ENCODE peak calls at places on chromosomes 5 and 9, in four cellular contexts. One of them, this sample, is unnamed.

GRCh38 chr5:125717209-125717608 is 706.0 kb upstream of the GRAMD2B start:
- DNase-seq in A549: no peak
- DNase-seq in right lobe of liver: no peak
- DNase-seq in heart left ventricle: no peak
- DNase-seq in this sample: no peak

GRCh38 chr5:87405472-87406155 is 7.1 kb downstream of the CCNH start:
- DNase-seq in A549: no peak
- DNase-seq in right lobe of liver: no peak
- DNase-seq in heart left ventricle: no peak
- DNase-seq in this sample: no peak

GRCh38 chr5:179310439-179311090 is 34.7 kb downstream of the ADAMTS2 start:
- DNase-seq in A549: no peak
- DNase-seq in right lobe of liver: peak; percentile 13
- DNase-seq in heart left ventricle: peak; percentile 17
- DNase-seq in this sample: peak; percentile 46

GRCh38 chr5:171152382-171152781 is 156.7 kb upstream of the TLX3 start:
- DNase-seq in A549: peak; percentile 2
- DNase-seq in right lobe of liver: no peak
- DNase-seq in heart left ventricle: no peak
- DNase-seq in this sample: no peak

GRCh38 chr9:93080406-93080805 is 15.6 kb upstream of the CARD19 start:
- DNase-seq in A549: no peak
- DNase-seq in right lobe of liver: no peak
- DNase-seq in heart left ventricle: no peak
- DNase-seq in this sample: peak; percentile 40

GRCh38 chr5:173974688-173975239 is 14.2 kb upstream of the C5orf47 start:
- DNase-seq in A549: no peak
- DNase-seq in right lobe of liver: no peak
- DNase-seq in heart left ventricle: no peak
- DNase-seq in this sample: no peak

GRCh38 chr5:172490739-172491461 is 36.6 kb upstream of the SH3PXD2B start:
- DNase-seq in A549: no peak
- DNase-seq in right lobe of liver: no peak
- DNase-seq in heart left ventricle: no peak
- DNase-seq in this sample: no peak

GRCh38 chr9:113997610-113998009 is 80.5 kb downstream of the AMBP start:
- DNase-seq in A549: no peak
- DNase-seq in right lobe of liver: no peak
- DNase-seq in heart left ventricle: no peak
- DNase-seq in this sample: no peak

GRCh38 chr5:114412509-114413171 is 50.8 kb downstream of the KCNN2 start:
- DNase-seq in A549: no peak
- DNase-seq in right lobe of liver: no peak
- DNase-seq in heart left ventricle: no peak
- DNase-seq in this sample: no peak

GRCh38 chr5:78758169-78758839 is 109.7 kb upstream of the LHFPL2 start:
- DNase-seq in A549: no peak
- DNase-seq in right lobe of liver: no peak
- DNase-seq in heart left ventricle: no peak
- DNase-seq in this sample: no peak

GRCh38 chr9:137306546-137307254 is 4.6 kb upstream of the NRARP start:
- DNase-seq in A549: no peak
- DNase-seq in right lobe of liver: peak; percentile 34
- DNase-seq in heart left ventricle: no peak
- DNase-seq in this sample: no peak

GRCh38 chr9:131008909-131009618 is at the start of gene LAMC3:
- DNase-seq in A549: peak; percentile 65
- DNase-seq in right lobe of liver: peak; percentile 15
- DNase-seq in heart left ventricle: no peak
- DNase-seq in this sample: no peak
- TF ChIP-seq CTCF in A549: peak; percentile 50
- TF ChIP-seq CTCF in right lobe of liver: no peak
- TF ChIP-seq CTCF in heart left ventricle: peak; percentile 32
- TF ChIP-seq CTCF in this sample: peak; percentile 20

GRCh38 chr9:129507805-129508204 is 113.1 kb downstream of the C9orf50 start:
- DNase-seq in A549: no peak
- DNase-seq in right lobe of liver: no peak
- DNase-seq in heart left ventricle: no peak
- DNase-seq in this sample: no peak

GRCh38 chr9:129506892-129507291 is 114.0 kb downstream of the C9orf50 start:
- DNase-seq in A549: no peak
- DNase-seq in right lobe of liver: peak; percentile 61
- DNase-seq in heart left ventricle: no peak
- DNase-seq in this sample: no peak

GRCh38 chr9:129504404-129504803 is 116.5 kb downstream of the C9orf50 start:
- DNase-seq in A549: no peak
- DNase-seq in right lobe of liver: no peak
- DNase-seq in heart left ventricle: no peak
- DNase-seq in this sample: no peak

GRCh38 chr9:129505270-129505881 is 115.5 kb downstream of the C9orf50 start:
- DNase-seq in A549: no peak
- DNase-seq in right lobe of liver: no peak
- DNase-seq in heart left ventricle: no peak
- DNase-seq in this sample: no peak

GRCh38 chr9:129506041-129506440 is 114.9 kb downstream of the C9orf50 start:
- DNase-seq in A549: no peak
- DNase-seq in right lobe of liver: no peak
- DNase-seq in heart left ventricle: no peak
- DNase-seq in this sample: no peak
- TF ChIP-seq POLR2A in A549: no peak
- TF ChIP-seq POLR2A in right lobe of liver: no peak
- TF ChIP-seq POLR2A in heart left ventricle: no peak
- TF ChIP-seq POLR2A in this sample: no peak

GRCh38 chr9:70802206-70802605 is 319.2 kb downstream of the TRPM3 start:
- DNase-seq in A549: no peak
- DNase-seq in right lobe of liver: no peak
- DNase-seq in heart left ventricle: no peak
- DNase-seq in this sample: no peak

GRCh38 chr9:70806872-70807271 is 314.5 kb downstream of the TRPM3 start:
- DNase-seq in A549: no peak
- DNase-seq in right lobe of liver: no peak
- DNase-seq in heart left ventricle: no peak
- DNase-seq in this sample: no peak

GRCh38 chr9:70805953-70806352 is 315.5 kb downstream of the TRPM3 start:
- DNase-seq in A549: no peak
- DNase-seq in right lobe of liver: no peak
- DNase-seq in heart left ventricle: no peak
- DNase-seq in this sample: no peak

GRCh38 chr9:70798018-70798417 is 323.4 kb downstream of the TRPM3 start:
- DNase-seq in A549: no peak
- DNase-seq in right lobe of liver: no peak
- DNase-seq in heart left ventricle: no peak
- DNase-seq in this sample: no peak

GRCh38 chr9:70802758-70803436 is 318.5 kb downstream of the TRPM3 start:
- DNase-seq in A549: no peak
- DNase-seq in right lobe of liver: no peak
- DNase-seq in heart left ventricle: no peak
- DNase-seq in this sample: no peak
- TF ChIP-seq CTCF in A549: no peak
- TF ChIP-seq CTCF in right lobe of liver: no peak
- TF ChIP-seq CTCF in heart left ventricle: no peak
- TF ChIP-seq CTCF in this sample: no peak

GRCh38 chr9:134204991-134205578 is 40.7 kb upstream of the RNU6ATAC start:
- DNase-seq in A549: no peak
- DNase-seq in right lobe of liver: peak; percentile 43
- DNase-seq in heart left ventricle: peak; percentile 60
- DNase-seq in this sample: peak; percentile 56

GRCh38 chr9:134208310-134208841 is 44.0 kb upstream of the RNU6ATAC start:
- DNase-seq in A549: no peak
- DNase-seq in right lobe of liver: peak; percentile 79
- DNase-seq in heart left ventricle: peak; percentile 92
- DNase-seq in this sample: peak; percentile 59

GRCh38 chr9:134205636-134206316 is 41.4 kb upstream of the RNU6ATAC start:
- DNase-seq in A549: no peak
- DNase-seq in right lobe of liver: peak; percentile 24
- DNase-seq in heart left ventricle: peak; percentile 73
- DNase-seq in this sample: peak; percentile 78

GRCh38 chr9:134208981-134209725 is 44.8 kb upstream of the RNU6ATAC start:
- DNase-seq in A549: no peak
- DNase-seq in right lobe of liver: peak; percentile 16
- DNase-seq in heart left ventricle: peak; percentile 18
- DNase-seq in this sample: peak; percentile 46

GRCh38 chr9:134206317-134207300 is 42.2 kb upstream of the RNU6ATAC start:
- DNase-seq in A549: no peak
- DNase-seq in right lobe of liver: peak; percentile 18
- DNase-seq in heart left ventricle: peak; percentile 25
- DNase-seq in this sample: peak; percentile 62
- TF ChIP-seq POLR2A in A549: no peak
- TF ChIP-seq POLR2A in right lobe of liver: no peak
- TF ChIP-seq POLR2A in heart left ventricle: no peak
- TF ChIP-seq POLR2A in this sample: no peak

DNA sequence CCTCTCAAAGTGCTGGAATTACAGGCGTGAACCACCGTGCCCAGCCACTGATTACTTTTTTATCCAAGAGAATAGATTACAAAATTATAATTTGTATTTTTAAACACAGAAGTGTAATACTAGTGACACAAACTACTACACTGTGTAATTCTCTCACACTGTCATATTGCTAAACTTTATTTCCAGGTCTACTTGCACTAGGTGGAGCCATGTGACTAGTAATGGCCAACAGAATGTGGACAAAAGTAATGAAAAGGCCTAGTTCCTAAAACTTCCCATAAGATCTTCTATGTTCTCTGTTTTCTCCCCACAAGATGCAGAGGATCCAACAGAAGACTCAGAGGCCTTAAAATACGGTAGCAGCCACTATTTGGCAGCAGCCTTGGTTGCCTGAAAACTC is 27.3 kb downstream of the NADK2 start:
- DNase-seq in A549: no peak
- DNase-seq in right lobe of liver: no peak
- DNase-seq in heart left ventricle: no peak
- DNase-seq in this sample: no peak
- TF ChIP-seq CTCF in A549: peak; percentile 15
- TF ChIP-seq CTCF in right lobe of liver: no peak
- TF ChIP-seq CTCF in heart left ventricle: no peak
- TF ChIP-seq CTCF in this sample: no peak

DNA sequence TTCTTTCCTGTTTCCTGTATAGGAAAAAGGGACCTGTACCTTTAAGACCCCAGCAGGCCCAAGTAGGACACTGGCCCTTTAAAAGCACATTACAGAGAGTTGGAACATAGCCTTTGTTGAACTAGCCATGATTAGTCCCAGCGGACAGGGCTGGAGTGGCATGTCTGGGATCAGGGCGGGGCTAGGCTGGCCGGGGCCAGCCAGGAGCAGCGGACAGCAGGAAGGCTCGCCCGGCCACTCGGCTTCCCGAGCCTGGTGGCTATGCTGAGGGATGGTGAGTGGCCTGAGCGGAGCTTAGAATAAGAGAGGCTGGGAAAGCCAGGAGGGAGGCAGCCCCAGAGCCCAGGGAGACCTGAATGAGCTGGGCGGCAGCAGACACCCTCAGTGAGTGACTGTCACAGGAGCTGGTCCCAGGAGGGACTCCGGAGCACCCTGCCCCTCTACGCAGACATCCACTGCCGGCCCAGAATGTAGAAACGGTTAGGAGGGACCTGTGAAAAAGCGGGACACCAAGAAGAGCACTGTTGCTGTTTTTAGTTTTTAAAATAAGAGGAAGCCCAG is 92.1 kb downstream of the DAB2IP start:
- DNase-seq in A549: peak; percentile 96
- DNase-seq in right lobe of liver: peak; percentile 88
- DNase-seq in heart left ventricle: peak; percentile 90
- DNase-seq in this sample: peak; percentile 93
- TF ChIP-seq POLR2A in A549: peak; percentile 21
- TF ChIP-seq POLR2A in right lobe of liver: peak; percentile 57
- TF ChIP-seq POLR2A in heart left ventricle: peak; percentile 57
- TF ChIP-seq POLR2A in this sample: no peak

GRCh38 chr9:91730806-91731205 is 219.2 kb downstream of the ROR2 start:
- DNase-seq in A549: no peak
- DNase-seq in right lobe of liver: no peak
- DNase-seq in heart left ventricle: no peak
- DNase-seq in this sample: no peak

GRCh38 chr9:91733006-91733624 is 216.9 kb downstream of the ROR2 start:
- DNase-seq in A549: no peak
- DNase-seq in right lobe of liver: no peak
- DNase-seq in heart left ventricle: no peak
- DNase-seq in this sample: no peak

GRCh38 chr9:91729558-91729842 is 220.5 kb downstream of the ROR2 start:
- DNase-seq in A549: no peak
- DNase-seq in right lobe of liver: no peak
- DNase-seq in heart left ventricle: no peak
- DNase-seq in this sample: no peak

GRCh38 chr9:91734371-91734981 is 215.6 kb downstream of the ROR2 start:
- DNase-seq in A549: peak; percentile 78
- DNase-seq in right lobe of liver: peak; percentile 59
- DNase-seq in heart left ventricle: peak; percentile 71
- DNase-seq in this sample: peak; percentile 89

GRCh38 chr9:91732187-91733005 is 217.6 kb downstream of the ROR2 start:
- DNase-seq in A549: no peak
- DNase-seq in right lobe of liver: no peak
- DNase-seq in heart left ventricle: no peak
- DNase-seq in this sample: no peak
- TF ChIP-seq CTCF in A549: no peak
- TF ChIP-seq CTCF in right lobe of liver: no peak
- TF ChIP-seq CTCF in heart left ventricle: no peak
- TF ChIP-seq CTCF in this sample: no peak